ENCODE peak calls at places on chromosomes 4 and X, in seven cellular contexts. One of them, this sample, is unnamed.

GRCh38 chr4:77418333-77418732 is 187.3 kb upstream of the CXCL13 start:
- DNase-seq in stimulated activated CD4-positive, alpha-beta T cell treated with anti-CD3 and anti-CD28 coated beads, Interleukin-2, amount 100 ng/mL, for 48 hours: no peak
- DNase-seq in fibroblast of lung: no peak
- DNase-seq in NCI-H1105 treated with DMSO at 0.1 percent for 48 hours: peak; percentile 54
- DNase-seq in CD8-positive, alpha-beta T cell: no peak
- DNase-seq in GM12891: no peak
- DNase-seq in AG04450: no peak
- DNase-seq in this sample: no peak

GRCh38 chr4:173490817-173491518 is 39.1 kb downstream of the HAND2 start:
- DNase-seq in stimulated activated CD4-positive, alpha-beta T cell treated with anti-CD3 and anti-CD28 coated beads, Interleukin-2, amount 100 ng/mL, for 48 hours: no peak
- DNase-seq in fibroblast of lung: peak; percentile 91
- DNase-seq in NCI-H1105 treated with DMSO at 0.1 percent for 48 hours: no peak
- DNase-seq in CD8-positive, alpha-beta T cell: no peak
- DNase-seq in GM12891: no peak
- DNase-seq in AG04450: peak; percentile 26
- DNase-seq in this sample: no peak

GRCh38 chr4:55385201-55385649 is 10.5 kb upstream of the TMEM165 start:
- DNase-seq in stimulated activated CD4-positive, alpha-beta T cell treated with anti-CD3 and anti-CD28 coated beads, Interleukin-2, amount 100 ng/mL, for 48 hours: no peak
- DNase-seq in fibroblast of lung: no peak
- DNase-seq in NCI-H1105 treated with DMSO at 0.1 percent for 48 hours: no peak
- DNase-seq in CD8-positive, alpha-beta T cell: no peak
- DNase-seq in GM12891: no peak
- DNase-seq in AG04450: no peak
- DNase-seq in this sample: no peak

GRCh38 chr4:170423137-170423536 is 333.4 kb upstream of the AADAT start:
- DNase-seq in stimulated activated CD4-positive, alpha-beta T cell treated with anti-CD3 and anti-CD28 coated beads, Interleukin-2, amount 100 ng/mL, for 48 hours: no peak
- DNase-seq in fibroblast of lung: no peak
- DNase-seq in NCI-H1105 treated with DMSO at 0.1 percent for 48 hours: no peak
- DNase-seq in CD8-positive, alpha-beta T cell: no peak
- DNase-seq in GM12891: no peak
- DNase-seq in AG04450: no peak
- DNase-seq in this sample: no peak

GRCh38 chrX:39497717-39498265 is 600.0 kb downstream of the BCOR start:
- DNase-seq in stimulated activated CD4-positive, alpha-beta T cell treated with anti-CD3 and anti-CD28 coated beads, Interleukin-2, amount 100 ng/mL, for 48 hours: no peak
- DNase-seq in fibroblast of lung: no peak
- DNase-seq in NCI-H1105 treated with DMSO at 0.1 percent for 48 hours: no peak
- DNase-seq in CD8-positive, alpha-beta T cell: no peak
- DNase-seq in GM12891: no peak
- DNase-seq in AG04450: no peak
- DNase-seq in this sample: peak; percentile 68

GRCh38 chr4:16122225-16122624 is 38.4 kb upstream of the PROM1 start:
- DNase-seq in stimulated activated CD4-positive, alpha-beta T cell treated with anti-CD3 and anti-CD28 coated beads, Interleukin-2, amount 100 ng/mL, for 48 hours: no peak
- DNase-seq in fibroblast of lung: no peak
- DNase-seq in NCI-H1105 treated with DMSO at 0.1 percent for 48 hours: no peak
- DNase-seq in CD8-positive, alpha-beta T cell: no peak
- DNase-seq in GM12891: no peak
- DNase-seq in AG04450: no peak
- DNase-seq in this sample: no peak

GRCh38 chr4:146053901-146054300 is 115.3 kb upstream of the ZNF827 start:
- DNase-seq in stimulated activated CD4-positive, alpha-beta T cell treated with anti-CD3 and anti-CD28 coated beads, Interleukin-2, amount 100 ng/mL, for 48 hours: no peak
- DNase-seq in fibroblast of lung: no peak
- DNase-seq in NCI-H1105 treated with DMSO at 0.1 percent for 48 hours: no peak
- DNase-seq in CD8-positive, alpha-beta T cell: no peak
- DNase-seq in GM12891: no peak
- DNase-seq in AG04450: no peak
- DNase-seq in this sample: no peak

GRCh38 chrX:154411981-154412340 is 622 bp downstream of the TAFAZZIN start:
- DNase-seq in stimulated activated CD4-positive, alpha-beta T cell treated with anti-CD3 and anti-CD28 coated beads, Interleukin-2, amount 100 ng/mL, for 48 hours: no peak
- DNase-seq in fibroblast of lung: peak; percentile 35
- DNase-seq in NCI-H1105 treated with DMSO at 0.1 percent for 48 hours: peak; percentile 87
- DNase-seq in CD8-positive, alpha-beta T cell: peak; percentile 40
- DNase-seq in GM12891: peak; percentile 70
- DNase-seq in AG04450: no peak
- DNase-seq in this sample: peak; percentile 71

GRCh38 chrX:110284159-110284558 is 33.7 kb downstream of the AMMECR1 start:
- DNase-seq in stimulated activated CD4-positive, alpha-beta T cell treated with anti-CD3 and anti-CD28 coated beads, Interleukin-2, amount 100 ng/mL, for 48 hours: no peak
- DNase-seq in fibroblast of lung: peak; percentile 69
- DNase-seq in NCI-H1105 treated with DMSO at 0.1 percent for 48 hours: no peak
- DNase-seq in CD8-positive, alpha-beta T cell: no peak
- DNase-seq in GM12891: no peak
- DNase-seq in AG04450: peak; percentile 45
- DNase-seq in this sample: no peak

GRCh38 chrX:103356023-103356798 is at the start of gene TCEAL9:
- DNase-seq in stimulated activated CD4-positive, alpha-beta T cell treated with anti-CD3 and anti-CD28 coated beads, Interleukin-2, amount 100 ng/mL, for 48 hours: no peak
- DNase-seq in fibroblast of lung: peak; percentile 88
- DNase-seq in NCI-H1105 treated with DMSO at 0.1 percent for 48 hours: peak; percentile 74
- DNase-seq in CD8-positive, alpha-beta T cell: no peak
- DNase-seq in GM12891: no peak
- DNase-seq in AG04450: peak; percentile 51
- DNase-seq in this sample: peak; percentile 69

GRCh38 chr4:83568057-83568456 is 32.1 kb downstream of the GPAT3 start:
- DNase-seq in stimulated activated CD4-positive, alpha-beta T cell treated with anti-CD3 and anti-CD28 coated beads, Interleukin-2, amount 100 ng/mL, for 48 hours: no peak
- DNase-seq in fibroblast of lung: no peak
- DNase-seq in NCI-H1105 treated with DMSO at 0.1 percent for 48 hours: no peak
- DNase-seq in CD8-positive, alpha-beta T cell: no peak
- DNase-seq in GM12891: no peak
- DNase-seq in AG04450: no peak
- DNase-seq in this sample: no peak

GRCh38 chr4:90950385-90950841 is 823.2 kb downstream of the CCSER1 start:
- DNase-seq in stimulated activated CD4-positive, alpha-beta T cell treated with anti-CD3 and anti-CD28 coated beads, Interleukin-2, amount 100 ng/mL, for 48 hours: no peak
- DNase-seq in fibroblast of lung: peak; percentile 3
- DNase-seq in NCI-H1105 treated with DMSO at 0.1 percent for 48 hours: no peak
- DNase-seq in CD8-positive, alpha-beta T cell: no peak
- DNase-seq in GM12891: no peak
- DNase-seq in AG04450: no peak
- DNase-seq in this sample: no peak

GRCh38 chr4:56200275-56200674 is 187.0 kb downstream of the AASDH start:
- DNase-seq in stimulated activated CD4-positive, alpha-beta T cell treated with anti-CD3 and anti-CD28 coated beads, Interleukin-2, amount 100 ng/mL, for 48 hours: no peak
- DNase-seq in fibroblast of lung: no peak
- DNase-seq in NCI-H1105 treated with DMSO at 0.1 percent for 48 hours: no peak
- DNase-seq in CD8-positive, alpha-beta T cell: no peak
- DNase-seq in GM12891: no peak
- DNase-seq in AG04450: no peak
- DNase-seq in this sample: no peak

GRCh38 chrX:110142096-110142495 is 139.2 kb downstream of the TMEM164 start:
- DNase-seq in stimulated activated CD4-positive, alpha-beta T cell treated with anti-CD3 and anti-CD28 coated beads, Interleukin-2, amount 100 ng/mL, for 48 hours: no peak
- DNase-seq in fibroblast of lung: no peak
- DNase-seq in NCI-H1105 treated with DMSO at 0.1 percent for 48 hours: no peak
- DNase-seq in CD8-positive, alpha-beta T cell: no peak
- DNase-seq in GM12891: no peak
- DNase-seq in AG04450: no peak
- DNase-seq in this sample: no peak

GRCh38 chr4:123599061-123599919 is 202.7 kb downstream of the SPRY1 start:
- DNase-seq in stimulated activated CD4-positive, alpha-beta T cell treated with anti-CD3 and anti-CD28 coated beads, Interleukin-2, amount 100 ng/mL, for 48 hours: no peak
- DNase-seq in fibroblast of lung: peak; percentile 81
- DNase-seq in NCI-H1105 treated with DMSO at 0.1 percent for 48 hours: no peak
- DNase-seq in CD8-positive, alpha-beta T cell: no peak
- DNase-seq in GM12891: no peak
- DNase-seq in AG04450: no peak
- DNase-seq in this sample: no peak

GRCh38 chrX:150018931-150019331 is 80.6 kb upstream of the EOLA2 start:
- DNase-seq in stimulated activated CD4-positive, alpha-beta T cell treated with anti-CD3 and anti-CD28 coated beads, Interleukin-2, amount 100 ng/mL, for 48 hours: no peak
- DNase-seq in fibroblast of lung: peak; percentile 50
- DNase-seq in NCI-H1105 treated with DMSO at 0.1 percent for 48 hours: no peak
- DNase-seq in CD8-positive, alpha-beta T cell: no peak
- DNase-seq in GM12891: no peak
- DNase-seq in AG04450: peak; percentile 67
- DNase-seq in this sample: no peak

GRCh38 chr4:80732010-80732409 is 298.5 kb upstream of the BMP3 start:
- DNase-seq in stimulated activated CD4-positive, alpha-beta T cell treated with anti-CD3 and anti-CD28 coated beads, Interleukin-2, amount 100 ng/mL, for 48 hours: no peak
- DNase-seq in fibroblast of lung: peak; percentile 2
- DNase-seq in NCI-H1105 treated with DMSO at 0.1 percent for 48 hours: no peak
- DNase-seq in CD8-positive, alpha-beta T cell: no peak
- DNase-seq in GM12891: no peak
- DNase-seq in AG04450: no peak
- DNase-seq in this sample: no peak

GRCh38 chrX:40009462-40009851 is 88.3 kb downstream of the BCOR start:
- DNase-seq in stimulated activated CD4-positive, alpha-beta T cell treated with anti-CD3 and anti-CD28 coated beads, Interleukin-2, amount 100 ng/mL, for 48 hours: no peak
- DNase-seq in fibroblast of lung: no peak
- DNase-seq in NCI-H1105 treated with DMSO at 0.1 percent for 48 hours: no peak
- DNase-seq in CD8-positive, alpha-beta T cell: no peak
- DNase-seq in GM12891: no peak
- DNase-seq in AG04450: no peak
- DNase-seq in this sample: no peak

GRCh38 chr4:153759407-153760226 is at the start of gene RNF175:
- DNase-seq in stimulated activated CD4-positive, alpha-beta T cell treated with anti-CD3 and anti-CD28 coated beads, Interleukin-2, amount 100 ng/mL, for 48 hours: no peak
- DNase-seq in fibroblast of lung: no peak
- DNase-seq in NCI-H1105 treated with DMSO at 0.1 percent for 48 hours: no peak
- DNase-seq in CD8-positive, alpha-beta T cell: no peak
- DNase-seq in GM12891: no peak
- DNase-seq in AG04450: no peak
- DNase-seq in this sample: peak; percentile 1

GRCh38 chrX:9146657-9147056 is 112.7 kb upstream of the FAM9B start:
- DNase-seq in stimulated activated CD4-positive, alpha-beta T cell treated with anti-CD3 and anti-CD28 coated beads, Interleukin-2, amount 100 ng/mL, for 48 hours: no peak
- DNase-seq in fibroblast of lung: no peak
- DNase-seq in NCI-H1105 treated with DMSO at 0.1 percent for 48 hours: no peak
- DNase-seq in CD8-positive, alpha-beta T cell: no peak
- DNase-seq in GM12891: no peak
- DNase-seq in AG04450: no peak
- DNase-seq in this sample: no peak

GRCh38 chr4:150206265-150206664 is 128.0 kb downstream of the DCLK2 start:
- DNase-seq in stimulated activated CD4-positive, alpha-beta T cell treated with anti-CD3 and anti-CD28 coated beads, Interleukin-2, amount 100 ng/mL, for 48 hours: no peak
- DNase-seq in fibroblast of lung: no peak
- DNase-seq in NCI-H1105 treated with DMSO at 0.1 percent for 48 hours: no peak
- DNase-seq in CD8-positive, alpha-beta T cell: no peak
- DNase-seq in GM12891: no peak
- DNase-seq in AG04450: no peak
- DNase-seq in this sample: no peak

GRCh38 chrX:151981129-151981528 is 6.7 kb upstream of the GABRE start:
- DNase-seq in stimulated activated CD4-positive, alpha-beta T cell treated with anti-CD3 and anti-CD28 coated beads, Interleukin-2, amount 100 ng/mL, for 48 hours: no peak
- DNase-seq in fibroblast of lung: no peak
- DNase-seq in NCI-H1105 treated with DMSO at 0.1 percent for 48 hours: no peak
- DNase-seq in CD8-positive, alpha-beta T cell: no peak
- DNase-seq in GM12891: no peak
- DNase-seq in AG04450: no peak
- DNase-seq in this sample: no peak

GRCh38 chr4:4990857-4991540 is 28.3 kb downstream of the CYTL1 start:
- DNase-seq in stimulated activated CD4-positive, alpha-beta T cell treated with anti-CD3 and anti-CD28 coated beads, Interleukin-2, amount 100 ng/mL, for 48 hours: no peak
- DNase-seq in fibroblast of lung: peak; percentile 78
- DNase-seq in NCI-H1105 treated with DMSO at 0.1 percent for 48 hours: no peak
- DNase-seq in CD8-positive, alpha-beta T cell: no peak
- DNase-seq in GM12891: no peak
- DNase-seq in AG04450: no peak
- DNase-seq in this sample: no peak

GRCh38 chrX:129980540-129981206 is 1.8 kb upstream of the BCORL1 start:
- DNase-seq in stimulated activated CD4-positive, alpha-beta T cell treated with anti-CD3 and anti-CD28 coated beads, Interleukin-2, amount 100 ng/mL, for 48 hours: no peak
- DNase-seq in fibroblast of lung: no peak
- DNase-seq in NCI-H1105 treated with DMSO at 0.1 percent for 48 hours: no peak
- DNase-seq in CD8-positive, alpha-beta T cell: no peak
- DNase-seq in GM12891: no peak
- DNase-seq in AG04450: no peak
- DNase-seq in this sample: peak; percentile 46